ENCODE peak calls at places on chromosome 18, in eight cellular contexts. One of them, this sample, is unnamed.

GRCh38 chr18:32469190-32469611 is 1.5 kb downstream of the GAREM1 start:
- DNase-seq in lower leg skin: no peak
- DNase-seq in GM12892: no peak
- DNase-seq in GM12891: no peak
- DNase-seq in spleen: no peak
- DNase-seq in heart left ventricle: peak
- DNase-seq in HCT116: peak
- DNase-seq in A549: peak
- DNase-seq in this sample: peak

GRCh38 chr18:24517554-24517953 is 57.1 kb downstream of the HRH4 start:
- DNase-seq in lower leg skin: no peak
- DNase-seq in GM12892: no peak
- DNase-seq in GM12891: no peak
- DNase-seq in spleen: no peak
- DNase-seq in heart left ventricle: no peak
- DNase-seq in HCT116: no peak
- DNase-seq in A549: no peak
- DNase-seq in this sample: no peak

GRCh38 chr18:26547302-26548143 is 830 bp downstream of the KCTD1 start:
- DNase-seq in lower leg skin: peak
- DNase-seq in GM12892: peak
- DNase-seq in GM12891: peak
- DNase-seq in spleen: peak
- DNase-seq in heart left ventricle: peak
- DNase-seq in HCT116: no peak
- DNase-seq in A549: peak
- DNase-seq in this sample: peak

GRCh38 chr18:29172151-29173015 is 995.5 kb upstream of the CDH2 start:
- DNase-seq in lower leg skin: no peak
- DNase-seq in GM12892: no peak
- DNase-seq in GM12891: no peak
- DNase-seq in spleen: no peak
- DNase-seq in heart left ventricle: no peak
- DNase-seq in HCT116: no peak
- DNase-seq in A549: no peak
- DNase-seq in this sample: no peak

GRCh38 chr18:30927517-30928075 is 114.9 kb downstream of the DSC3 start:
- DNase-seq in lower leg skin: no peak
- DNase-seq in GM12892: no peak
- DNase-seq in GM12891: no peak
- DNase-seq in spleen: no peak
- DNase-seq in heart left ventricle: no peak
- DNase-seq in HCT116: no peak
- DNase-seq in A549: no peak
- DNase-seq in this sample: no peak

GRCh38 chr18:23547806-23548205 is 38.5 kb downstream of the NPC1 start:
- DNase-seq in lower leg skin: peak
- DNase-seq in GM12892: no peak
- DNase-seq in GM12891: no peak
- DNase-seq in spleen: no peak
- DNase-seq in heart left ventricle: no peak
- DNase-seq in HCT116: peak
- DNase-seq in A549: peak
- DNase-seq in this sample: no peak

GRCh38 chr18:74284501-74285004 is 7.2 kb downstream of the CYB5A start:
- DNase-seq in lower leg skin: peak
- DNase-seq in GM12892: no peak
- DNase-seq in GM12891: no peak
- DNase-seq in spleen: no peak
- DNase-seq in heart left ventricle: no peak
- DNase-seq in HCT116: no peak
- DNase-seq in A549: no peak
- DNase-seq in this sample: no peak

GRCh38 chr18:75837316-75837715 is 409.8 kb upstream of the SMIM21 start:
- DNase-seq in lower leg skin: peak
- DNase-seq in GM12892: no peak
- DNase-seq in GM12891: no peak
- DNase-seq in spleen: no peak
- DNase-seq in heart left ventricle: no peak
- DNase-seq in HCT116: no peak
- DNase-seq in A549: no peak
- DNase-seq in this sample: no peak

GRCh38 chr18:59822612-59823275 is 77.1 kb upstream of the PMAIP1 start:
- DNase-seq in lower leg skin: no peak
- DNase-seq in GM12892: no peak
- DNase-seq in GM12891: no peak
- DNase-seq in spleen: no peak
- DNase-seq in heart left ventricle: no peak
- DNase-seq in HCT116: no peak
- DNase-seq in A549: no peak
- DNase-seq in this sample: no peak

GRCh38 chr18:69358197-69358895 is 42.3 kb upstream of the DOK6 start:
- DNase-seq in lower leg skin: no peak
- DNase-seq in GM12892: no peak
- DNase-seq in GM12891: no peak
- DNase-seq in spleen: no peak
- DNase-seq in heart left ventricle: no peak
- DNase-seq in HCT116: no peak
- DNase-seq in A549: no peak
- DNase-seq in this sample: no peak

GRCh38 chr18:8097942-8098341 is 511.3 kb upstream of the RAB12 start:
- DNase-seq in lower leg skin: no peak
- DNase-seq in GM12892: no peak
- DNase-seq in GM12891: no peak
- DNase-seq in spleen: no peak
- DNase-seq in heart left ventricle: no peak
- DNase-seq in HCT116: no peak
- DNase-seq in A549: no peak
- DNase-seq in this sample: no peak

GRCh38 chr18:32735781-32736180 is 37.0 kb downstream of the KLHL14 start:
- DNase-seq in lower leg skin: no peak
- DNase-seq in GM12892: no peak
- DNase-seq in GM12891: no peak
- DNase-seq in spleen: no peak
- DNase-seq in heart left ventricle: no peak
- DNase-seq in HCT116: no peak
- DNase-seq in A549: no peak
- DNase-seq in this sample: no peak

GRCh38 chr18:63342206-63342605 is 22.6 kb upstream of the BCL2 start:
- DNase-seq in lower leg skin: no peak
- DNase-seq in GM12892: no peak
- DNase-seq in GM12891: no peak
- DNase-seq in spleen: no peak
- DNase-seq in heart left ventricle: no peak
- DNase-seq in HCT116: no peak
- DNase-seq in A549: peak
- DNase-seq in this sample: no peak

GRCh38 chr18:2083691-2084090 is 487.6 kb downstream of the METTL4 start:
- DNase-seq in lower leg skin: no peak
- DNase-seq in GM12892: no peak
- DNase-seq in GM12891: no peak
- DNase-seq in spleen: no peak
- DNase-seq in heart left ventricle: no peak
- DNase-seq in HCT116: no peak
- DNase-seq in A549: no peak
- DNase-seq in this sample: no peak

GRCh38 chr18:43751835-43752234 is 474.5 kb upstream of the SYT4 start:
- DNase-seq in lower leg skin: no peak
- DNase-seq in GM12892: no peak
- DNase-seq in GM12891: no peak
- DNase-seq in spleen: no peak
- DNase-seq in heart left ventricle: no peak
- DNase-seq in HCT116: no peak
- DNase-seq in A549: no peak
- DNase-seq in this sample: no peak

DNA sequence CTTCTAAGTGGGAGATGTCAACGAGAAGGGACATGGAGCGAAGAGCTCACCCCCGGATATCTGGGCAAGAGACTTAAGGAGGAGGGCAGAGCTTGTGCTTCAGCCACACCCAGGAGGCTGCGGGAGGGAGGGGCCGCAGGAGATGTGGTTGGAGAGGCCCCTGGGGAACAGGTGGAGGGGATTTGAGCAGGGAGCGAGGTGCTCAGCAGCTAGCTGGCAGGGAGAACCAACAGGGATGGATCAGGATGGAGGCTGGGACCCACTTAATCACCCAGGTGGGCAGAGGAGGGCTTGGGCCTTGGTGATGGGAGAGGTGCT is 78.3 kb downstream of the MBP start:
- DNase-seq in lower leg skin: peak
- DNase-seq in GM12892: no peak
- DNase-seq in GM12891: no peak
- DNase-seq in spleen: peak
- DNase-seq in heart left ventricle: no peak
- DNase-seq in HCT116: no peak
- DNase-seq in A549: no peak
- DNase-seq in this sample: no peak
- TF ChIP-seq POLR2A in lower leg skin: no peak
- TF ChIP-seq POLR2A in GM12892: no peak
- TF ChIP-seq POLR2A in GM12891: no peak
- TF ChIP-seq POLR2A in spleen: no peak
- TF ChIP-seq POLR2A in heart left ventricle: no peak
- TF ChIP-seq POLR2A in HCT116: no peak
- TF ChIP-seq POLR2A in A549: no peak
- TF ChIP-seq POLR2A in this sample: no peak

DNA sequence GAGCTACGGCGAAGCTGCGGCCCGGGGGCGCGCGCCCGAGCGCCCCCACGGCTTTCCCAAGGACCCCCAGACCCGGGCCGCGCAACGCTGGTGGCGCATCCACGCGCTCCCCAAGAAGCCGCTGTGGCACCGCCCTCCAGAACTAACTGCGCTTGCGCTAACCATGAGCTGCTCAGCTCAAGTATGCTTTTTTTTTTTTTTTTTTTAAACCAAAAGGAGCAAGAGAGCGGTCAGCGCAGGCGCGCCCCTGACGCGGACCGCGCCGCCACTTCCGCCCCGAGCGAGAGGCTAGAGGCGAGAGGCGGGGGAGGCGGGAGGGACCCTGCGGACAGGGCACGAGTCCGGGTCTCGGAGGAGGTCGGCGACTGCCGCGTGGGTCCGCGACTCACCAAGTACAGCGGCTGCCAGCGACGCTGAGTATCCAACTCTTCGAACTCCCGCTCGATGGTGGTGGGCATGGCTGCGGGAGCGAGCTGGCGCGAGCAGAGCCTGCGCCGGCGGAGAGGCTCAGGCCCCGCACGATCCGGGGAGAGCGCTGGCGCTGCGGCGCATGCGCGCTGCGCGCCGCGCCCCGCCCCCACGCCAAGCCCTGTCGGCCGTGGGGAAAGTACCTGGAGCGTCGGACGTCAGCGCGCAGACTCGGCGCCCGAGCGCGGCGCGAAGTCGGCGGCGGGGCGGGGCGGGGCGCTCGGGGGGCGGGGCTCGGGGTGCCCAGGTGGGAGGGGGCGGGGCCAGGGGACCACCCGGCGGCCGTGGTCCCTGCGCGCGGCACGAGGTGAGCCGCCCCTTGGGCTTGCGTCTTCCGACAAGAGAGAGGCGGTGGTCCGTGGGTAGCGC is at the start of gene PTPN2:
- DNase-seq in lower leg skin: peak
- DNase-seq in GM12892: peak
- DNase-seq in GM12891: peak
- DNase-seq in spleen: peak
- DNase-seq in heart left ventricle: peak
- DNase-seq in HCT116: peak
- DNase-seq in A549: peak
- DNase-seq in this sample: peak
- TF ChIP-seq POLR2A in lower leg skin: no peak
- TF ChIP-seq POLR2A in GM12892: peak
- TF ChIP-seq POLR2A in GM12891: peak
- TF ChIP-seq POLR2A in spleen: peak
- TF ChIP-seq POLR2A in heart left ventricle: peak
- TF ChIP-seq POLR2A in HCT116: peak
- TF ChIP-seq POLR2A in A549: peak
- TF ChIP-seq POLR2A in this sample: peak

DNA sequence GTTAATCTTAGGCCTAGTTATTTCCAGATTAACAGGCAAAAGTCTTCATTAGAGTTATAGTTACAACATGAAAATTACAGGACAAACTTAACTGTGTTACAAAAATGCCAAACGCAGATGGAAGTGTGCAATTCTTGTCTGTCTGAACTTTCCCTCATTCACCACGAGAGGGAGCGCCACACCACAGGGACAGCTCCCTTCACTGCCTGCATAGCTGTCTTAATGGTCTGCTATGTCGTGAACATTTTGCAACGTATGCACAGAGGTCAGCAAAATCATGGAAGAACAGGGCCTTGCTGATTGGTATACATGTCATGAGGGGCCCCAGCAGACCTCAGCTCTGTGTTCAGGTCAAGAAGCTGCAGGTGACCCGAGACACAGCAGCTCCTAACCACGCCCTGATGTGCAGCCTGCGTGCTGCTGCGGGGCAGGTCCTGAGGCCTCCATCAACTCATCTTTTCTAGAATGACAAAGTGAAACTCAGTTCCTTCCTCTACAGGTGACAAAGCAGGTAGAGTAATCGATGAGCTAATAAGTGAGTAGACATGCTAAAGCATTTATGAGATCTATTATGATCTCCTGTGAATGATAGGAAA is 78.8 kb upstream of the ATP8B1 start:
- DNase-seq in lower leg skin: peak
- DNase-seq in GM12892: no peak
- DNase-seq in GM12891: peak
- DNase-seq in spleen: peak
- DNase-seq in heart left ventricle: peak
- DNase-seq in HCT116: peak
- DNase-seq in A549: peak
- DNase-seq in this sample: peak
- TF ChIP-seq POLR2A in lower leg skin: no peak
- TF ChIP-seq POLR2A in GM12892: no peak
- TF ChIP-seq POLR2A in GM12891: no peak
- TF ChIP-seq POLR2A in spleen: no peak
- TF ChIP-seq POLR2A in heart left ventricle: no peak
- TF ChIP-seq POLR2A in HCT116: no peak
- TF ChIP-seq POLR2A in A549: no peak
- TF ChIP-seq POLR2A in this sample: no peak

GRCh38 chr18:986552-986951 is 81.9 kb downstream of the ADCYAP1 start:
- DNase-seq in lower leg skin: no peak
- DNase-seq in GM12892: no peak
- DNase-seq in GM12891: no peak
- DNase-seq in spleen: no peak
- DNase-seq in heart left ventricle: no peak
- DNase-seq in HCT116: no peak
- DNase-seq in A549: no peak
- DNase-seq in this sample: no peak

GRCh38 chr18:985301-985700 is 80.6 kb downstream of the ADCYAP1 start:
- DNase-seq in lower leg skin: no peak
- DNase-seq in GM12892: no peak
- DNase-seq in GM12891: no peak
- DNase-seq in spleen: no peak
- DNase-seq in heart left ventricle: no peak
- DNase-seq in HCT116: no peak
- DNase-seq in A549: no peak
- DNase-seq in this sample: no peak

GRCh38 chr18:986071-986470 is 81.4 kb downstream of the ADCYAP1 start:
- DNase-seq in lower leg skin: no peak
- DNase-seq in GM12892: no peak
- DNase-seq in GM12891: no peak
- DNase-seq in spleen: no peak
- DNase-seq in heart left ventricle: no peak
- DNase-seq in HCT116: no peak
- DNase-seq in A549: no peak
- DNase-seq in this sample: no peak

GRCh38 chr18:989423-989822 is 84.8 kb downstream of the ADCYAP1 start:
- DNase-seq in lower leg skin: no peak
- DNase-seq in GM12892: no peak
- DNase-seq in GM12891: no peak
- DNase-seq in spleen: no peak
- DNase-seq in heart left ventricle: no peak
- DNase-seq in HCT116: no peak
- DNase-seq in A549: no peak
- DNase-seq in this sample: no peak

GRCh38 chr18:987325-988186 is 82.9 kb downstream of the ADCYAP1 start:
- DNase-seq in lower leg skin: no peak
- DNase-seq in GM12892: no peak
- DNase-seq in GM12891: no peak
- DNase-seq in spleen: no peak
- DNase-seq in heart left ventricle: no peak
- DNase-seq in HCT116: no peak
- DNase-seq in A549: no peak
- DNase-seq in this sample: no peak
- TF ChIP-seq POLR2A in lower leg skin: no peak
- TF ChIP-seq POLR2A in GM12892: no peak
- TF ChIP-seq POLR2A in GM12891: no peak
- TF ChIP-seq POLR2A in spleen: no peak
- TF ChIP-seq POLR2A in heart left ventricle: no peak
- TF ChIP-seq POLR2A in HCT116: no peak
- TF ChIP-seq POLR2A in A549: no peak
- TF ChIP-seq POLR2A in this sample: no peak